ENCODE peak calls at places on chromosomes 1 and 21, in eight cellular contexts. T, N, E, B, U, F, G and O are unnamed samples.

GRCh38 chr1:194442911-194443310 is 1256.5 kb upstream of the B3GALT2 start:
- DNase-seq in U (no peak), T (no peak), B (no peak), F (no peak), G (no peak), E (no peak), N (no peak), O (no peak)

GRCh38 chr1:17661546-17662157 is 93.5 kb upstream of the ACTL8 start:
- DNase-seq in U (peak), T (peak), N (no peak), G (peak), F (no peak), E (peak), B (peak), O (peak)

GRCh38 chr1:173867141-173867752 is 542 bp downstream of the GAS5 start:
- DNase-seq in E (no peak), T (peak), B (no peak), U (peak), G (no peak), F (no peak), N (no peak), O (no peak)

GRCh38 chr1:11499825-11500331 is 20.9 kb downstream of the DISP3 start:
- DNase-seq in B (no peak), T (no peak), N (no peak), E (peak), F (no peak), U (no peak), G (no peak), O (no peak)

GRCh38 chr1:69710484-69710883 is 142.8 kb downstream of the LRRC7 start:
- DNase-seq in N (no peak), G (no peak), U (peak), F (no peak), B (no peak), E (no peak), T (no peak), O (no peak)

GRCh38 chr1:208781391-208782035 is 537.3 kb upstream of the PLXNA2 start:
- DNase-seq in F (no peak), T (no peak), B (no peak), U (no peak), E (no peak), G (no peak), N (no peak), O (no peak)

GRCh38 chr1:33473900-33474299 is 1.5 kb downstream of the ZSCAN20 start:
- DNase-seq in F (no peak), T (no peak), U (no peak), N (no peak), G (no peak), E (no peak), B (no peak), O (no peak)

GRCh38 chr1:154842635-154843034 is 27.4 kb downstream of the KCNN3 start:
- DNase-seq in E (no peak), B (no peak), F (no peak), N (no peak), T (no peak), U (no peak), G (no peak), O (no peak)

GRCh38 chr1:223189903-223190724 is 47.1 kb upstream of the TLR5 start:
- DNase-seq in N (peak), U (no peak), E (no peak), T (no peak), B (no peak), G (no peak), F (no peak), O (peak)

GRCh38 chr1:98340511-98340910 is 321.0 kb upstream of the SNX7 start:
- DNase-seq in E (no peak), T (no peak), G (no peak), F (no peak), N (no peak), U (peak), B (no peak), O (no peak)

GRCh38 chr1:173996995-173997394 is 25.2 kb downstream of the RC3H1 start:
- DNase-seq in U (peak), E (no peak), T (no peak), B (no peak), N (no peak), F (no peak), G (no peak), O (no peak)

GRCh38 chr1:177969825-177970371 is at the start of gene SEC16B:
- DNase-seq in T (peak), B (no peak), N (no peak), F (no peak), E (no peak), G (peak), U (no peak), O (no peak)

GRCh38 chr1:25802915-25803314 is 2.9 kb downstream of the SELENON start:
- DNase-seq in T (no peak), G (no peak), U (no peak), B (no peak), F (peak), E (no peak), N (no peak), O (no peak)

DNA sequence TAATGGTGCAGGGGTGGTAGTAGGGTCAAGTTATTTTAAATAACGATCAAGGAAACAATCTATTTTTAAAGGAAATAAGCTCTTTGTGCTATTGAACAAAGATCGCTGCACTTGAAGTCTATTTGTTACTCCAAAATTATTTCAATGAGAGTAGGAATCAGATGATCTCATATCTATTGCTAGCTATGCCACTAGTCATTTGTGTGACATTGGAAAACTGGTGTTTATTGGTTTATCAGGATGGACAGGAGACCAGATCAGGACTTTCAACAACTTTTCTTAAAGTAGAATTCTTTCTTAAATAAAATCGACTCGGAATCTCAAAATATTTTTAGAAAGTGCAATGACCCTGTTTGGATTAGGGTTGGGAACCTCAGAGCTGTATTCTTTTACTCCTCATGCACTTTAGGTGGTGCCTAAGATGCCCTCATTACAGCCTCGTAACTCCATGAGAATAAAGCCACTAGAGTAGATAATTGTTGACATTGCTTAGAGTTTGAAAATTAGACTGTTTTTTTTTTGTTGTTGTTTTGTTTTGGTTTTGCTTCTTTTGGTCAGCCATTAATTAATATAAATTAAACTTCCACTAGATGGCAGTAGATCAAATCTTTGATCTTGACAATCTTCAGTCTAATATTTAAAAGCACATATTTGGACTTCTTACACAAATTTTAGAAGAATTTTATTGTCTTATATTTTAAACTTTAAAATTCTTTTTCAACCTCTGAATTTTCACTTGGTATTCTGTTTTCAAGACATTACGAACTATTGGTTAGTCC is 352.4 kb downstream of the USP25 start:
- DNase-seq in T (no peak), B (no peak), N (no peak), U (peak), G (peak), E (no peak), F (no peak), O (no peak)
- TF ChIP-seq CTCF in T (peak), B (peak), N (peak), U (peak), G (peak), E (peak), F (no peak), O (no peak)

DNA sequence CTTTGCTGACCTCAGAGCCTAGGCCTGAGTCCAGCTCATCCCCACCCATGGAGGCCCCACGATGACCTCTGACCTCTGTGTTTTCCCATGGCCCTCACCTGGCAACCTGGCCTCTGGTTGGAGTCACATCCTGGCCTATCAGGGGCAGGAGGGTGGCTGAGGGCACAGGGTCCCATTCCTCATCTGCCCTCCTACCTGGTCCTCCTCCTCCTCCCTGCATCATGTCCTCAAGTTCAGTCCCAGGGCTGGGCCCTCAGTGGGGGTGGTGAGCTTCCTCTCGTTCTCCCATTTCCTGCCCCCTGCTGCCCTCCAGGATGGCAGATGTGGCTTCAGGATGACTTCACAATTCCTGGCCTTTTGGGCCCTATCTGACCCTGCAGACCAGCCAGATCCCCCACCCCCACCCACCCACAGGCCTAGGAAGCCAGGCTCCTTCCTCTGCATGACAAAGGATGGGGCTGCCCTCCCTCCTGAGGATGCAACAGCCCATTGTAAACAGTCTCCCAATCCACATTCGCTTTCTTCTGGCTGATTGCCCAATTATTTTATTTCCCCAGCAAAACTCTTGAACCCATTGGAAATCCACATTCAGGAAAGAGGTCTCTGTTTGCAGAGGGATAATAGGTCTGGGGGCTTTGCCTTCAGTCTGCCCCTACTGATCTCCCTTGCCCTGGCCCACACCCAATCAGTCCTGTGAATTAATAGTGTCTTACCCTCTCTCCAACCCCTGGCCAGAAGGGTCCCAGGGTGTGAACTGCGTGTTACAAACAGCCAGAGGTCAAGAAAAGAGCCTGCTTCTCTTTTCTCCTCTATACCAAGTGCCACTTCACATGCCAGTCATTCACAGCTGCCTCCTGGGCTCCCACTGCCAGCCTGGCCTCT is 10.3 kb upstream of the LEFTY1 start:
- DNase-seq in U (no peak), E (no peak), B (no peak), F (no peak), G (no peak), N (no peak), T (no peak), O (no peak)
- H3K4me3 ChIP-seq in U (no peak), E (no peak), B (no peak), F (no peak), G (no peak), N (no peak), T (no peak), O (no peak)

GRCh38 chr1:53557369-53557768 is 98.2 kb downstream of the DMRTB1 start:
- DNase-seq in T (no peak), E (peak), G (no peak), F (no peak), B (no peak), N (no peak), U (no peak), O (no peak)
- TF ChIP-seq CTCF in T (no peak), E (no peak), G (no peak), F (no peak), B (no peak), N (no peak), U (no peak), O (no peak)

GRCh38 chr1:89870998-89871397 is 50.2 kb downstream of the LRRC8D start:
- DNase-seq in E (no peak), N (no peak), F (no peak), G (no peak), T (no peak), B (no peak), U (peak), O (no peak)
- H3K4me3 ChIP-seq in E (no peak), N (no peak), F (no peak), G (no peak), T (no peak), B (no peak), U (no peak), O (no peak)

DNA sequence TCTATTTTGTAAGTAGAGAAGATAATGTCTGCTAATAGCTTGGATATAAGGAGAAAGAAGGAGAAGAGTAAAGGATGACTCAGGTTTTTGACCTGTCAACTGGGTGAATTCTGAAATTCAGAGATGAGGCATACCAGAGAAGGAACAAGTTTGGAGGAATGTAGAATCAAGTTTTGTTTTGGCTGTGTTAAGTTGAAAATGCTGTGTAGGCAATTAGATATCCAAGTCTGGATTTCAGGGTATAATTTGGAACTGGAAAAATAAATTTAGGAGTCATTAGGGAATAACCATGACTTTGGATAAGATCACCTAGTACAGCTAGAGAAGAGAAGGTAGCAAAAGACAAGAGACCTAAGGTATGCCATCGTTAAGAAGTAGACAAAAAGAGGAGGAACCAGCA is 22.4 kb upstream of the GNG4 start:
- DNase-seq in F (no peak), U (no peak), E (no peak), N (no peak), B (no peak), G (no peak), T (no peak), O (no peak)
- TF ChIP-seq CTCF in F (no peak), U (no peak), E (no peak), N (no peak), B (no peak), G (no peak), T (no peak), O (no peak)

DNA sequence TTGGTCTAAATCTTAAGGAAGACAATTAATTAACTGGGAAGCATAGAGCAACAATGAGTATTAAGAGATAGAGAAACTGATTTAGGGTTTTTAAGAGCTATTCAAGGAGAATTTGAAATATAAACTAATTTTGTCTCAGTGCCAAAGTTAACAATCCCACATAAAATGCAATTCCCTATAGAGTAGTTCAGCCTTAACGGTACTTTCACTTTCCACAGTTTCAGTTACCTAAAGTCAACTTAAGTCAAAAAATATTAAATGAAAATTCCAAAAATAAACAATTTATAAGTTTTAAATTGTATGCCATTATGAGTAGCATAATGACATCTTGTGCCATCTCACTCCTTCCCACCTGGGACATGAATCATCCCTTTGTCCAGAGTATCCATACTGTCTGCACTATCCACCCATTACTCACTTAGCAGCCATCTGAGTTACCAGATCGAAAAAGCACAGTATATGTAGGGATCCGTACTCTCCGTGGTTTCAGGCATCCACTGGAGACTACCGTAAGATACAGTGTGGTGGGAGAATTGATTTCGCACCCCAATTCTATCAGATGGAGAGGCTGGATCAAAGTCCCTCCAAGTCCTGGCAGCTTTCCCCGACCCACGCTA is 4.8 kb upstream of the SARS1 start:
- DNase-seq in N (no peak), F (no peak), E (no peak), U (peak), G (no peak), B (no peak), T (no peak), O (no peak)
- H3K4me3 ChIP-seq in N (no peak), F (no peak), E (peak), U (no peak), G (no peak), B (no peak), T (no peak), O (no peak)

GRCh38 chr1:155983191-155984023 is 5.1 kb upstream of the ARHGEF2 start:
- DNase-seq in T (no peak), N (peak), U (peak), G (peak), F (no peak), B (no peak), E (peak), O (peak)
- TF ChIP-seq CTCF in T (no peak), N (peak), U (peak), G (no peak), F (peak), B (no peak), E (no peak), O (no peak)

GRCh38 chr1:4562321-4562720 is 92.1 kb upstream of the AJAP1 start:
- DNase-seq in N (no peak), T (no peak), G (no peak), B (no peak), F (no peak), U (no peak), E (no peak), O (no peak)
- H3K4me3 ChIP-seq in N (no peak), T (no peak), G (no peak), B (no peak), F (no peak), U (no peak), E (no peak), O (no peak)

GRCh38 chr1:51630393-51630792 is 13.5 kb downstream of the OSBPL9 start:
- DNase-seq in G (no peak), U (no peak), E (no peak), T (no peak), B (no peak), F (no peak), N (no peak), O (no peak)

GRCh38 chr1:51624851-51625250 is 8.0 kb downstream of the OSBPL9 start:
- DNase-seq in N (no peak), E (no peak), F (no peak), G (no peak), B (no peak), U (no peak), T (no peak), O (no peak)

GRCh38 chr1:51628715-51629590 is 12.1 kb downstream of the OSBPL9 start:
- DNase-seq in N (no peak), E (no peak), G (no peak), U (no peak), B (no peak), T (no peak), F (no peak), O (no peak)

GRCh38 chr1:51629918-51630317 is 13.0 kb downstream of the OSBPL9 start:
- DNase-seq in G (no peak), N (no peak), T (no peak), U (no peak), E (no peak), B (no peak), F (no peak), O (no peak)

GRCh38 chr1:51627672-51628071 is 10.8 kb downstream of the OSBPL9 start:
- DNase-seq in U (peak), N (no peak), E (no peak), T (no peak), F (no peak), G (peak), B (no peak), O (no peak)
- TF ChIP-seq CTCF in U (peak), N (peak), E (peak), T (peak), F (peak), G (peak), B (peak), O (no peak)